ENCODE peak calls at places on chromosomes 1 and 21, in six cellular contexts. M, D, O, F, H and W are unnamed samples.

GRCh38 chr1:16138772-16139221 is 17.1 kb downstream of the EPHA2 start:
- DNase-seq in F (no peak), D (no peak), M (no peak), H (no peak), O (no peak), W (no peak)

GRCh38 chr1:97441966-97442365 is 478.9 kb downstream of the DPYD start:
- DNase-seq in F (no peak), O (no peak), M (no peak), H (no peak), D (no peak), W (no peak)

GRCh38 chr1:9180077-9180819 is 51.3 kb upstream of the GPR157 start:
- DNase-seq in H (no peak), F (peak), D (no peak), O (no peak), M (no peak), W (no peak)

GRCh38 chr1:34019741-34020552 is 145.1 kb downstream of the CSMD2 start:
- DNase-seq in F (peak), O (no peak), M (no peak), D (no peak), H (no peak), W (no peak)

GRCh38 chr1:211356723-211357418 is 30.2 kb downstream of the TRAF5 start:
- DNase-seq in D (no peak), O (no peak), M (no peak), F (no peak), H (no peak), W (no peak)

GRCh38 chr1:61169634-61170033 is 87.3 kb downstream of the NFIA start:
- DNase-seq in H (no peak), O (no peak), D (no peak), F (no peak), M (no peak), W (no peak)

GRCh38 chr1:244010599-244011211 is 40.4 kb upstream of the ZBTB18 start:
- DNase-seq in O (no peak), H (no peak), D (no peak), M (no peak), F (no peak), W (no peak)

GRCh38 chr1:2300004-2300771 is 72.1 kb downstream of the SKI start:
- DNase-seq in O (no peak), M (peak), H (peak), D (no peak), F (no peak), W (peak)

GRCh38 chr21:16891821-16892220 is 621.0 kb upstream of the CXADR start:
- DNase-seq in M (no peak), F (no peak), D (no peak), O (no peak), H (no peak), W (no peak)

GRCh38 chr1:198939946-198940345 is 301.1 kb downstream of the PTPRC start:
- DNase-seq in F (no peak), M (no peak), D (no peak), O (no peak), H (no peak), W (no peak)

GRCh38 chr21:25254491-25255174 is 352.6 kb downstream of the MRPL39 start:
- DNase-seq in F (no peak), M (no peak), O (no peak), D (no peak), H (no peak), W (no peak)

GRCh38 chr21:38984982-38985422 is 179.3 kb downstream of the ETS2 start:
- DNase-seq in M (no peak), H (no peak), F (no peak), D (no peak), O (no peak), W (no peak)

GRCh38 chr1:18934205-18935000 is 22.1 kb downstream of the IFFO2 start:
- DNase-seq in H (no peak), M (no peak), F (no peak), D (no peak), O (no peak), W (no peak)

GRCh38 chr1:24932284-24932683 is 2.2 kb upstream of the RUNX3 start:
- DNase-seq in F (no peak), M (peak), H (no peak), D (peak), O (peak), W (peak)

GRCh38 chr1:193105821-193106177 is 585 bp upstream of the GLRX2 start:
- DNase-seq in M (no peak), F (no peak), D (no peak), O (no peak), H (no peak), W (no peak)

GRCh38 chr1:1347663-1348419 is 1.4 kb downstream of the DVL1 start:
- DNase-seq in H (no peak), M (no peak), O (peak), F (peak), D (peak), W (no peak)

GRCh38 chr1:32242341-32242851 is 4.6 kb upstream of the FAM167B start:
- DNase-seq in M (no peak), D (peak), O (no peak), F (no peak), H (no peak), W (no peak)

GRCh38 chr1:241408170-241408569 is 51.2 kb upstream of the RGS7 start:
- DNase-seq in O (no peak), M (no peak), H (no peak), F (no peak), D (peak), W (no peak)

GRCh38 chr1:6157528-6158174 is 22.5 kb downstream of the CHD5 start:
- DNase-seq in F (peak), H (no peak), D (peak), O (no peak), M (no peak), W (no peak)

GRCh38 chr21:14259669-14260458 is 43.9 kb downstream of the RBM11 start:
- DNase-seq in D (peak), O (no peak), H (no peak), F (peak), M (no peak), W (no peak)

GRCh38 chr1:187018291-187018690 is 189.5 kb downstream of the PLA2G4A start:
- DNase-seq in H (no peak), F (no peak), O (no peak), M (no peak), D (no peak), W (no peak)

GRCh38 chr1:234957330-234958065 is 171.1 kb downstream of the TOMM20 start:
- DNase-seq in M (no peak), O (peak), D (peak), H (no peak), F (peak), W (no peak)

GRCh38 chr1:115467196-115467595 is 129.1 kb upstream of the NGF start:
- DNase-seq in O (no peak), H (no peak), F (no peak), D (no peak), M (no peak), W (no peak)

GRCh38 chr1:3135073-3135745 is 66.2 kb downstream of the PRDM16 start:
- DNase-seq in D (no peak), O (peak), H (no peak), M (no peak), F (no peak), W (no peak)

GRCh38 chr21:26842976-26843911 is 2.0 kb downstream of the ADAMTS1 start:
- DNase-seq in M (no peak), D (no peak), F (no peak), H (no peak), O (peak), W (no peak)

GRCh38 chr1:219782311-219782710 is 146.0 kb downstream of the SLC30A10 start:
- DNase-seq in M (no peak), F (no peak), H (no peak), O (no peak), D (no peak), W (no peak)

GRCh38 chr1:198462365-198463025 is 78.0 kb downstream of the ATP6V1G3 start:
- DNase-seq in O (no peak), F (no peak), M (no peak), H (no peak), D (no peak), W (no peak)

GRCh38 chr1:232471250-232471649 is 158.7 kb downstream of the SIPA1L2 start:
- DNase-seq in H (no peak), O (no peak), D (no peak), F (no peak), M (no peak), W (no peak)

GRCh38 chr1:8539683-8540082 is 221.8 kb downstream of the SLC45A1 start:
- DNase-seq in D (no peak), O (no peak), F (no peak), M (no peak), H (no peak), W (no peak)

GRCh38 chr1:36279789-36280296 is 26.3 kb upstream of the SH3D21 start:
- DNase-seq in O (no peak), H (no peak), F (no peak), D (no peak), M (no peak), W (no peak)

GRCh38 chr1:52567943-52568342 is 15.1 kb upstream of the TUT4 start:
- DNase-seq in D (peak), F (no peak), M (no peak), O (no peak), H (no peak), W (no peak)

GRCh38 chr1:84303154-84303830 is 1.8 kb downstream of the SAMD13 start:
- DNase-seq in F (no peak), M (no peak), O (no peak), H (no peak), D (peak), W (no peak)

GRCh38 chr1:110114173-110114572 is 1.9 kb downstream of the UBL4B start:
- DNase-seq in F (no peak), D (no peak), H (no peak), M (no peak), O (no peak), W (no peak)

GRCh38 chr21:40976198-40977114 is 129.5 kb upstream of the DSCAM start:
- DNase-seq in D (no peak), M (no peak), F (no peak), H (no peak), O (no peak), W (no peak)

GRCh38 chr1:156801409-156802121 is 15.1 kb downstream of the SH2D2A start:
- DNase-seq in H (no peak), D (no peak), F (no peak), O (no peak), M (no peak), W (no peak)

GRCh38 chr1:221699582-221700519 is 42.0 kb downstream of the DUSP10 start:
- DNase-seq in O (no peak), M (no peak), F (no peak), H (no peak), D (no peak), W (no peak)

GRCh38 chr1:228334954-228335353 is 71.7 kb downstream of the TRIM11 start:
- DNase-seq in H (no peak), O (peak), D (no peak), M (no peak), F (no peak), W (no peak)

GRCh38 chr1:209756608-209757445 is 974 bp downstream of the TRAF3IP3 start:
- DNase-seq in D (no peak), F (no peak), O (no peak), M (no peak), H (peak), W (no peak)

GRCh38 chr1:209751627-209752231 is 4.1 kb upstream of the TRAF3IP3 start:
- DNase-seq in M (no peak), O (no peak), H (peak), D (no peak), F (no peak), W (no peak)

GRCh38 chr1:209759829-209760359 is 4.0 kb downstream of the TRAF3IP3 start:
- DNase-seq in M (no peak), F (no peak), D (no peak), O (no peak), H (no peak), W (no peak)

GRCh38 chr1:209758360-209758759 is 2.5 kb downstream of the TRAF3IP3 start:
- DNase-seq in O (no peak), H (no peak), M (no peak), D (no peak), F (no peak), W (no peak)

GRCh38 chr1:209755926-209756607 is at the start of gene TRAF3IP3:
- DNase-seq in M (peak), F (no peak), D (no peak), H (peak), O (no peak), W (peak)
- TF ChIP-seq POLR2A in M (peak), F (no peak), D (no peak), H (peak), O (no peak), W (peak)

DNA sequence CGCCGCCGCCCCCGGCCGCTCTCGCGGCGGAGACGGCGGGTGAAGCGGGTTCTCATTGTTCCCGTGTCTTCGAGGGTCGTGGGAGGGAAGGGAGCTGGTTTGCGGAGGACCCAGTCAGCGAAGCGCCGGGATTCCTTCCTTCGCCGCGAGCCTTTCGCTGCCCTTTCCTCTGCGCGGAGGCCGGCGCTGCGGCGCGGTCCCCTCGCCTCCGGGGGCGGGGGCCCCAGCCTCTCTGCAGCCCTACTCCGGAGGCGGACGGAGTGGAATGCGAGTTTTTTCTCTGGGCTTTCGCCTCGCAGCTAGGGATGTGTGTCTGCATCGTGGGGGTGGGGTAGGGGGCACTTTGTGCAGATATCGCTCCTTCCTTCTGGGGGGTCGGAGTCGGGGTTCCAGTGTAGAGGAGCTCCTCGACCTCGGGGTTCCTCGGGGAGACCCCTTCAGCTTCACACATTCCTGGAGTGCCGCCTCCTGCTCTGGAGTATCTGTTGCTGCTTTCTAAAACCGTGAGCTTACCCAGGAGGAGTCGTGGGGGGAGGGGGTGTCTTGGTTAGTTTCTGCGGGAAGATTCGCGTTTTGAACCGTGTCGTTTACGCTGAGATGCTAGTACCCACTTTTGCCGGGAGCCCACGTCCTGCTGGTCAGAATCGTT is 559 bp downstream of the RNF2 start:
- DNase-seq in H (no peak), F (no peak), O (peak), M (no peak), D (peak), W (peak)
- TF ChIP-seq TAF1 in H (no peak), F (peak), O (peak), M (no peak), D (no peak), W (peak)

GRCh38 chr1:181134543-181135461 is 46.3 kb downstream of the IER5 start:
- DNase-seq in D (no peak), H (peak), O (no peak), M (no peak), F (no peak), W (no peak)
- TF ChIP-seq POLR2AphosphoS5 in D (no peak), H (peak), O (peak), M (no peak), F (no peak), W (peak)

DNA sequence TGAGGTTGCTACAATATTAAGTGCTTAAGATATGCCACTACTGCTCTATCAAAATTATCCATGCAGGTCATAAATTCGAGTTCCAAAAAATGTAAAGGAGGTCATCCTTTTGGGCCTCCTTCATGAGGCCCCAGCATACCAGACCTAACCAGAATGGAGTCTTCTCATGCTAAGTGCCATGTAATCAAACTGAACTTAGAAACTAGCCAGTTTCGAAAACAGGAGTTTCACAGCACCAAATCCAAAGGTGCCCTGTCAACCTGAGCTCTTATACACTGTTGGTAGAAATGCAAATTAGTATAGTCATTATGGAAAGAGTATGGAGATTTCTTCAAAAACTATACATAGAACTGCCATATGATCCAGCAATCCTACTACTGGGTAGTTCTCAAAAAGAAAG is 320.5 kb downstream of the ST6GALNAC3 start:
- DNase-seq in D (no peak), H (no peak), O (no peak), F (no peak), M (no peak), W (no peak)
- TF ChIP-seq POLR2A in D (no peak), H (no peak), O (no peak), F (no peak), M (no peak), W (no peak)

GRCh38 chr1:44089371-44090070 is 29.1 kb upstream of the KLF17 start:
- DNase-seq in O (no peak), H (no peak), D (peak), M (no peak), F (peak), W (no peak)
- TF ChIP-seq TAF1 in O (no peak), H (no peak), D (no peak), M (no peak), F (no peak), W (no peak)

GRCh38 chr1:31011719-31012118 is 53.8 kb downstream of the PUM1 start:
- DNase-seq in D (no peak), F (no peak), M (no peak), O (no peak), H (no peak), W (no peak)

GRCh38 chr1:31012210-31012924 is 53.1 kb downstream of the PUM1 start:
- DNase-seq in H (no peak), D (no peak), F (no peak), O (no peak), M (no peak), W (no peak)

GRCh38 chr1:31013187-31013864 is 52.2 kb downstream of the PUM1 start:
- DNase-seq in F (peak), D (no peak), O (no peak), H (no peak), M (no peak), W (no peak)

GRCh38 chr1:31007462-31007991 is 58.0 kb downstream of the PUM1 start:
- DNase-seq in H (no peak), M (no peak), O (no peak), F (no peak), D (no peak), W (no peak)

DNA sequence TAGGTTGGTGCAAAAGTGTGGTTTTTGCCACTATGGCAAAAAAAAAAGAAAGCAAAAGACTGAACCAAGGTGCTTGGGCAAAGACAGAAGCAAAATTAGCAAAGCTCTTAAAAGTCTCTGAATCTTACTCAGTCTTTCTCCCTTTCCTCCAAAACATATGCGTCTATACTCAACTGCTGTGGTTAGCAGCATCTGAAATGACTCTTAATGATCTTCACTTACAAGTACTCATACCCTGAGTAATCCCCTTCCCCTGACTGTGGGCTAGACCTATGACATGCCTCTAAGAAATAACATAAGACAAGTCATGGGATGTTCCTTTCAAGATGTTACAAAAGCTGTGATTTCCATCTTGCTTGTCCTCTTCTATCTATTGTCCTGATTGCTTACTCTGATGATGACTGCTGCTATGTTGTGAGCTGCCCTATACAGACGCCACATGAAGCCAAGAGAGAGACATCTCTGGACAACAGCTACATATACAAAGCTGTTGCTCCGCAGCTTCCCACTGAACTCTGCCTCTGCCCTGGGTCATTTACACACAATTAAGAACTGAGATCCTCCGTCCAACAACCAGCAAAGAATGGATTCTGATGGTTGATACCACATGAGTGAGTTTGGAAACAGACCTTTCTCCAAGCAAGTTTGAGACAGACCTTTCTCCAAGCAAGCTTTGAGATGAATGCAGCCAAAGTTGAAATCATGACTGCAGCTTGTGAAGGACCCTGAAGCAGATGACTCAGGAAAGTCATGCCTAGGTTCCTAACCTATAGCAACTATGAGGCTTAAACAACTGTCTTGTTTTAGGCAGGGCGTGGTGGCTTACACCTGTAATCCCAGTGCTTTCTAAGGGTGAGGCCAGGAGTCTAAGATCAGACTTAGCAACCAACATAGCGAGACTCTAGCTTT is 55.2 kb downstream of the PUM1 start:
- DNase-seq in F (no peak), D (no peak), M (no peak), O (no peak), H (peak), W (peak)
- TF ChIP-seq POLR2AphosphoS5 in F (no peak), D (no peak), M (no peak), O (peak), H (no peak), W (no peak)

GRCh38 chr1:183633676-183634343 is 1.8 kb downstream of the ARPC5 start:
- DNase-seq in F (peak), M (no peak), H (peak), D (peak), O (no peak), W (no peak)
- TF ChIP-seq POLR2A in F (peak), M (peak), H (no peak), D (no peak), O (no peak), W (peak)

GRCh38 chr1:153339802-153340201 is 8.8 kb downstream of the PGLYRP4 start:
- DNase-seq in F (no peak), O (no peak), D (no peak), M (no peak), H (no peak), W (no peak)

GRCh38 chr1:153336650-153337049 is 12.0 kb downstream of the PGLYRP4 start:
- DNase-seq in M (no peak), D (no peak), O (no peak), F (no peak), H (no peak), W (no peak)

GRCh38 chr1:153337980-153338853 is 10.4 kb downstream of the PGLYRP4 start:
- DNase-seq in D (no peak), F (no peak), H (no peak), M (no peak), O (no peak), W (no peak)

GRCh38 chr1:153333902-153334301 is 14.7 kb downstream of the PGLYRP4 start:
- DNase-seq in D (no peak), F (no peak), O (no peak), M (no peak), H (no peak), W (no peak)
- TF ChIP-seq TAF1 in D (no peak), F (no peak), O (no peak), M (no peak), H (no peak), W (no peak)